ENCODE peak calls at places on chromosomes 7 and 10, in nine cellular contexts. B, Z, N, A, C, O, U, G and D are unnamed samples.

GRCh38 chr10:44306147-44306710 is 78.7 kb downstream of the CXCL12 start:
- DNase-seq in B (no peak), Z (peak), N (no peak), A (no peak), C (no peak), O (no peak), U (no peak), G (no peak), D (no peak)

GRCh38 chr10:104472957-104473745 is 119.5 kb downstream of the CFAP58 start:
- DNase-seq in B (no peak), Z (peak), N (peak), A (no peak), C (no peak), O (no peak), U (no peak), G (no peak), D (no peak)

GRCh38 chr7:101681170-101682007 is 52.3 kb upstream of the MYL10 start:
- DNase-seq in B (no peak), Z (peak), N (peak), A (peak), C (no peak), O (no peak), U (no peak), G (no peak), D (no peak)

GRCh38 chr7:28075674-28076358 is 104.8 kb downstream of the JAZF1 start:
- DNase-seq in B (no peak), Z (peak), N (no peak), A (no peak), C (no peak), O (no peak), U (no peak), G (no peak), D (no peak)

GRCh38 chr10:125296598-125296997 is 136.2 kb upstream of the CTBP2 start:
- DNase-seq in B (no peak), Z (no peak), N (no peak), A (no peak), C (no peak), O (no peak), U (no peak), G (no peak), D (no peak)

GRCh38 chr7:142359694-142360279 is 101.9 kb upstream of the PRSS58 start:
- DNase-seq in B (no peak), Z (no peak), N (no peak), A (no peak), C (no peak), O (no peak), U (no peak), G (no peak), D (no peak)

GRCh38 chr10:127149613-127150081 is 46.7 kb downstream of the INSYN2A start:
- DNase-seq in B (no peak), Z (no peak), N (no peak), A (no peak), C (no peak), O (no peak), U (no peak), G (no peak), D (no peak)

GRCh38 chr10:48773580-48773979 is 88.9 kb downstream of the WDFY4 start:
- DNase-seq in B (no peak), Z (no peak), N (no peak), A (no peak), C (no peak), O (no peak), U (no peak), G (no peak), D (peak)

GRCh38 chr7:41573881-41574280 is 129.0 kb downstream of the INHBA start:
- DNase-seq in B (no peak), Z (no peak), N (no peak), A (peak), C (no peak), O (no peak), U (no peak), G (no peak), D (no peak)